ENCODE peak calls at places on chromosomes 1 and 21, in four cellular contexts. P is heart left ventricle; I is colonic mucosa; C is CD4-positive, CD25-positive, alpha-beta regulatory T cell. Q is an unnamed sample.

GRCh38 chr21:32844653-32845443 is 73.3 kb upstream of the PAXBP1 start:
- DNase-seq in C (no peak), P (no peak), I (no peak), Q (peak)

GRCh38 chr1:235397733-235398132 is 30.5 kb downstream of the TBCE start:
- DNase-seq in P (no peak), I (no peak), C (no peak), Q (no peak)

GRCh38 chr1:40034869-40035268 is 5.7 kb upstream of the CAP1 start:
- DNase-seq in I (no peak), P (no peak), C (no peak), Q (no peak)

GRCh38 chr1:20080441-20081330 is 10.7 kb downstream of the PLA2G5 start:
- DNase-seq in C (no peak), I (no peak), P (no peak), Q (no peak)

GRCh38 chr1:15028117-15028516 is 125.4 kb upstream of the TMEM51 start:
- DNase-seq in I (no peak), C (no peak), P (peak), Q (no peak)

GRCh38 chr1:30371888-30372791 is 351.2 kb downstream of the MATN1 start:
- DNase-seq in C (no peak), I (no peak), P (no peak), Q (no peak)

GRCh38 chr1:43858324-43858723 is 75.3 kb upstream of the ARTN start:
- DNase-seq in P (peak), I (no peak), C (no peak), Q (no peak)

GRCh38 chr1:184974086-184974836 is at the start of gene NIBAN1:
- DNase-seq in C (peak), I (peak), P (peak), Q (peak)

GRCh38 chr21:42646076-42646825 is 7.2 kb upstream of the PDE9A start:
- DNase-seq in I (no peak), C (no peak), P (peak), Q (no peak)

DNA sequence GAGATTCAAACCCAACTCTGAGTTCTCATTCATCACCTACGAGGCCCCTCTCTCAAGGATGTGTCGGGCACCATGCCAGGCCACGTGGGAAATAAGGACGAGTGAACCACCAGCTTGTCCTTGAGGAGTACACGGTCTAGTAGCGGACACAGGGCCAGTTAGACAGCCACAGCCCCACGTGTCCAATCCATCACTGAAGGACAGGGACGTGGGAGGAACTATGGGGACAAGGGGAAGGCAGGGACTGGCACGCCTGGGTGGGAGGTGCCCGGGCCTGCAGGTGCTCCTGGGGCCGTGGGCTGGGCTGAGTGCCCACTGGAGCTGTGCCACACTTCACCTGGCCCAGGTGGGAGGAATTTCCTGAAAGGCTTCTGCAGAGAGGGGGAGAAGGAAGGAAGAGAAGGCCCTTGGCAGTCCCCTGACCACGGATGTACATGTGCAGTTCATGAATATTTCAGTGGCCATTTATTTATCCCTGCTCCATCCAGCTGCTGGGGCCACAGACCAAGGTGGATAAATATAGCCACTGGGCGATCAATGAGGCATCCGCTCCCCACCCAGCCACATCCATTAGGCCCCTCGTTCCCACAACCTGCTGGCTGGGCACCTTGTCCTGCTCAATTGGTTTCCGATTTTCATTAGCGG is 59.7 kb downstream of the CASZ1 start:
- DNase-seq in I (no peak), C (no peak), P (no peak), Q (peak)
- H3K4me3 ChIP-seq in I (no peak), C (no peak), P (no peak), Q (no peak)

DNA sequence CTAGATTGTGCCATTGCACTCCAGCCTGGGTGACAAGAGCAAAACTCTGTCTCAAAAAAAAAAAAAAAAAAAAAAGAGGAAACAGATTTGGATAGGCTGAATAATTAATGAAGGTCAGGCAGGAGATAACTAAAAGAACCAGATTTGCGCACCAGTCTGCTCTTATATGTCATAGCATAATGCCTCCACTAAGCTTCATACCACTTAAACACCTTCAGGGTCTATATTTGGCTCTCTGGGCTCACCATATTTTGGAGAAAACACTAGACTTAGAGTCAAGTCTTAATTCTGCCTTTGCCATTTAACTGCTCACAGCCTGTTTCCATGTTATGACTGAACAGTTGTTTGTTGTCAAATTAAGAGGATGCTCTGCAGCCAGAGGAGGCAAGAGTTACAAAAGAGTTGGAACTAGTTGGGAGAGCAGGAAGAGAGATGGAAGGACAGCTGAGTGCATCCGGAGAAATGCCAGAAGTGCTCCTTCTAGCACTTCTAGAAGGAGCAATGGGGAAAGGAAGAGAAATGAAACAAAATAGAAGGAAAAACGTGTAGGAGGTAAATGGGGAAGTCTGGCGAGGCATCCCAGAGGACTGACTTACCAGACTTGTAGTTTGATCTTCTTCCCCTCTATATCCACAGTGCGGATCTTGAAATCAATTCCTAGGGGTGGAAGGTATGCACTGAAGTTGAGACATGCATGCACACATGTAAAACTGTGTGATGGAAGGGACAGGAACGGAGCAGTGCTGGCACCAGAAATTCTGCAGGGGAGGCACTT is 1.8 kb downstream of the RAB13 start:
- DNase-seq in P (no peak), I (no peak), C (no peak), Q (no peak)
- H3K4me3 ChIP-seq in P (no peak), I (no peak), C (no peak), Q (no peak)

GRCh38 chr1:224338150-224338838 is 8.3 kb upstream of the NVL start:
- DNase-seq in I (no peak), P (no peak), C (no peak), Q (no peak)

GRCh38 chr1:224333939-224334701 is 4.1 kb upstream of the NVL start:
- DNase-seq in I (no peak), C (no peak), P (no peak), Q (no peak)

GRCh38 chr1:224340711-224341384 is 10.9 kb upstream of the NVL start:
- DNase-seq in C (peak), P (no peak), I (no peak), Q (peak)

GRCh38 chr1:224343679-224344078 is 13.0 kb upstream of the CNIH4 start:
- DNase-seq in I (no peak), P (no peak), C (no peak), Q (no peak)

DNA sequence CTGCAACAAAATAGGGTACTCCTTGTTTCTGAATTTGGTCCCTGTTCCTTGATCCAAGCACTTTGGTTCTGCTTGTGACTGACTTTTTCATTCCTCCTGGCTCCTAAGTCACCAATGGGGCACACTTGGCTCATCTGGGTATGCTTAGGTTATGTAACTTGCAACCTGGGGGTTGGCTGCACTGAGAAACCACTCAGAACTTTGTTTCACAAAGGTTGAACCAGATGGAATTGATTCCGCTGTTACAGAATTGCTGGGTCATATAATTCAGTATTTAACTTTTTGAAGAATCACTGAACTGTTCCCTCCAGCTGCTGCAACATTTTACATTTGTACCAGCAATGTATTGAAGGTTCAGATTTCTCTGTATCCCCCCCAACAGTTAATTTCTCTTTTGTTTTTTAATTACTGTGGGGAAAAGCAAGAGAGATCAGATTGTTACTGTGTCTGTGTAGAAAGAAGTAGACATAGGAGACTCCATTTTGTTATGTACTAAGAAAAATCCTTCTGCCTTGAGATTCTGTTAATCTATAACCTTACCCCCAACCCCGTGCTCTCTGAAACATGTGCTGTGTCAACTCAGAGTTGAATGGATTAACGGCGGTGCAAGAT is 9.6 kb upstream of the NVL start:
- DNase-seq in P (no peak), I (no peak), C (no peak), Q (no peak)
- H3K4me3 ChIP-seq in P (no peak), I (no peak), C (no peak), Q (no peak)

DNA sequence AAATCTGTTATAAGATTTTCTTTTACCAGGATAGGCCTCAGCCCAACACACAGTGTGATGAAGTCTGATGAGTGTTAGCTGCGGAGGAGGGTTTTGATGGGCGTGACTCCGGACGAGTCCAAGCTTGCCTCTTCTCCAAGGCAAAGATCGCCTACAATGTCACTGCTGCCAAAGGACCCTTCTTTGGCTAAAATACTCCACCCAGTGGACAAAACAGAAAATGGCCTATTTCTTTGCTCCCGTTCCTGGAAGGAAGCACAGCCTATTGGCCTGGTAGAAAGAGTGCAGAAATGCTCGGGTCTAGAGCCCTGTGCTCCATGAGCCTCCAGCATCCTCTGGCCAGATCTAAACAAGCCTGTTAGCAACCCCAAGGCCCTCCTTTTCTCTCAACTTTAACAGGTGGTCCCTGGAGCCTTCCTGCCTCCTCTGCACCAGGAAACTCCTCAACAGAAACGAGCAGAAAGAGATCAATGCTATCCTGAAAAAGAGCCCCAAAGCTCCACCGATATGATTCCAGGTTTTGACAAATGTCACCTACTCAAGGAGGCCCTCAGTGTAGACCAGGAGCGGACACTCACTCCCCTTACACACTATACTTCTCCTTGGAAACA is 3.4 kb upstream of the CASQ2 start:
- DNase-seq in P (peak), C (no peak), I (peak), Q (peak)
- H3K4me3 ChIP-seq in P (no peak), C (no peak), I (no peak), Q (no peak)

GRCh38 chr1:209675567-209676154 is 449 bp downstream of the G0S2 start:
- DNase-seq in I (peak), C (no peak), P (peak), Q (peak)

GRCh38 chr1:209670441-209671082 is 4.7 kb upstream of the G0S2 start:
- DNase-seq in I (no peak), P (no peak), C (no peak), Q (peak)

GRCh38 chr1:209674957-209675566 is at the start of gene G0S2:
- DNase-seq in I (peak), C (no peak), P (peak), Q (peak)

GRCh38 chr1:209672705-209673630 is 2.2 kb upstream of the G0S2 start:
- DNase-seq in I (no peak), C (no peak), P (no peak), Q (no peak)

DNA sequence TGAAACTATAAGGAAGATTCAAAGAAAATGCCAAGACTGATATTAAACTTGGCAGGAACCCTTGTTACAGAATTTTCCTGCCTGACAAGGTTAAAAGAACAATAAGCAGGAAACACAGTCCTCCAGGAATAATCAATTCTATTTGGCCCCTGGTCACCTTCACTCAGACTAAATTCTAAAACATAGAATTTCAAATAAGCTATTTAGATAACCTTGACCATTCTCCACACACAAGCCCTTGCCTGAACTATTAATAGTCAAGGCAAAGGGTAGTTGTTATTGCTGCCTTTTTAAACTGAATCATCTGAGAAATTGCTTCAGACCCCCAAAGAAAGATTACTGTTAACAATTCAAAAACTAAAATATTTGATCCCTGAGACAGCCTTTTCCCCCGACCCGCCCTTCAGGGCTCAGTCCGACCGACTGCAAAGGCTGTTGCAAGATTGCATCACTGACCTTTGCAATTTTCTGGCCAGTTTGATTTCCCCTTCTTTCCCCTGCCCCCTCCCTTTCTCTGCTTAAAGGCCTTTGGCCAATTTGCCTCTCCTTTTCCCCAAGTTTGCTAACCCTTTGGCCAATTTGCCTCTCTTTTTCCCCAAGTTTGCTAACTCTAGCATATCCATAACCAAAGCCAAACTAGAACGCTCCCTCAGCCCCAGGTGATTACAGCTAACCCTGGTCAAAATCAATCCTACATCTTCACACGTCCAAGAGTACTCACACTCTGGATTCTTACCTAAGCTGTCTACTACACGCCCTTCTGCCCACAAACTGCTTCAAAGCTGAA is 1.4 kb upstream of the G0S2 start:
- DNase-seq in C (no peak), I (peak), P (no peak), Q (peak)
- H3K4me3 ChIP-seq in C (no peak), I (no peak), P (no peak), Q (no peak)

GRCh38 chr21:43918385-43918947 is 53.4 kb downstream of the AGPAT3 start:
- DNase-seq in I (no peak), P (no peak), C (no peak), Q (no peak)

GRCh38 chr21:43916691-43917514 is 51.9 kb downstream of the AGPAT3 start:
- DNase-seq in I (no peak), P (no peak), C (peak), Q (no peak)

GRCh38 chr21:43913928-43914327 is 48.9 kb downstream of the AGPAT3 start:
- DNase-seq in P (peak), I (no peak), C (no peak), Q (no peak)

GRCh38 chr21:43917515-43918384 is 52.7 kb downstream of the AGPAT3 start:
- DNase-seq in I (no peak), P (no peak), C (no peak), Q (peak)

GRCh38 chr21:43916076-43916475 is 51.1 kb downstream of the AGPAT3 start:
- DNase-seq in I (no peak), P (no peak), C (no peak), Q (no peak)
- H3K4me3 ChIP-seq in I (no peak), P (no peak), C (peak), Q (no peak)

GRCh38 chr1:98498651-98499050 is 162.9 kb upstream of the SNX7 start:
- DNase-seq in C (no peak), P (no peak), I (no peak), Q (no peak)

GRCh38 chr1:98500324-98500723 is 161.2 kb upstream of the SNX7 start:
- DNase-seq in P (no peak), I (no peak), C (no peak), Q (no peak)

GRCh38 chr1:98502937-98503336 is 158.6 kb upstream of the SNX7 start:
- DNase-seq in C (no peak), I (no peak), P (no peak), Q (no peak)
- H3K4me3 ChIP-seq in C (no peak), I (no peak), P (no peak), Q (no peak)

GRCh38 chr1:237671262-237671661 is 219.5 kb downstream of the ZP4 start:
- DNase-seq in P (peak), C (no peak), I (no peak), Q (no peak)
- H3K4me3 ChIP-seq in P (no peak), C (no peak), I (no peak), Q (no peak)

GRCh38 chr1:110605446-110605845 is 712 bp downstream of the KCNA2 start:
- DNase-seq in I (no peak), C (no peak), P (no peak), Q (no peak)

GRCh38 chr1:110608247-110608646 is 2.1 kb upstream of the KCNA2 start:
- DNase-seq in P (no peak), C (no peak), I (no peak), Q (no peak)

GRCh38 chr1:110605901-110606783 is at the start of gene KCNA2:
- DNase-seq in C (peak), P (peak), I (no peak), Q (no peak)

GRCh38 chr1:110607663-110608230 is 1.6 kb upstream of the KCNA2 start:
- DNase-seq in I (no peak), P (no peak), C (peak), Q (no peak)

GRCh38 chr1:110606784-110607662 is 865 bp upstream of the KCNA2 start:
- DNase-seq in I (no peak), P (peak), C (peak), Q (no peak)
- H3K4me3 ChIP-seq in I (peak), P (peak), C (peak), Q (no peak)